ENCODE peak calls at places on chromosomes 11 and 22, in ten cellular contexts. S is CD8-positive, alpha-beta memory T cell; R is DMS153; G is GM03348; T is activated T-cell treated with anti-CD3 and anti-CD28 coated beads, Interleukin-2, amount 50 U/mL, for 4 hours; V is GM12891; D is activated CD4-positive, alpha-beta T cell treated with anti-CD3 and anti-CD28 coated beads, Interleukin-2, amount 10 ng/mL, durations not matched to agents 24 days and 14 days; A is naive thymus-derived CD8-positive, alpha-beta T cell; M is hippocampal formation; J is nucleus accumbens. E is an unnamed sample.

GRCh38 chr11:72787262-72788104 is 6.4 kb downstream of the STARD10 start:
- DNase-seq in S (no peak), R (peak; percentile 95), G (no peak), T (no peak), V (peak; percentile 84), D (peak; percentile 65), A (no peak), M (no peak), J (no peak), E (no peak)

GRCh38 chr11:69240332-69241074 is 53.5 kb upstream of the MYEOV start:
- DNase-seq in S (no peak), R (no peak), G (peak; percentile 47), T (no peak), V (no peak), D (no peak), A (peak; percentile 7), M (no peak), J (no peak), E (peak; percentile 10)

GRCh38 chr11:102831128-102831708 is 12.2 kb downstream of the MMP3 start:
- DNase-seq in S (peak; percentile 33), R (no peak), G (peak; percentile 79), T (no peak), V (peak; percentile 15), D (peak; percentile 60), A (no peak), M (no peak), J (no peak), E (no peak)

GRCh38 chr22:26835929-26836528 is 178.6 kb downstream of the MIAT start:
- DNase-seq in S (no peak), R (peak; percentile 20), G (peak; percentile 53), T (peak; percentile 17), V (peak; percentile 37), D (peak; percentile 84), A (peak; percentile 30), M (no peak), J (peak; percentile 1), E (peak; percentile 22)

GRCh38 chr11:1479006-1479677 is 7.4 kb downstream of the MOB2 start:
- DNase-seq in S (peak; percentile 35), R (no peak), G (no peak), T (no peak), V (no peak), D (no peak), A (no peak), M (no peak), J (no peak), E (no peak)

GRCh38 chr11:134028368-134028920 is 40.4 kb upstream of the JAM3 start:
- DNase-seq in S (no peak), R (no peak), G (no peak), T (no peak), V (no peak), D (no peak), A (no peak), M (no peak), J (no peak), E (no peak)

GRCh38 chr11:10568486-10568941 is at the start of gene LYVE1:
- DNase-seq in S (no peak), R (no peak), G (no peak), T (no peak), V (no peak), D (no peak), A (no peak), M (no peak), J (no peak), E (no peak)

GRCh38 chr11:64971421-64972233 is at the start of gene MAJIN:
- DNase-seq in S (peak; percentile 89), R (no peak), G (peak; percentile 58), T (peak; percentile 87), V (peak; percentile 83), D (peak; percentile 94), A (peak; percentile 83), M (peak; percentile 54), J (peak; percentile 44), E (no peak)

GRCh38 chr11:20488352-20488751 is 100.8 kb downstream of the PRMT3 start:
- DNase-seq in S (no peak), R (peak; percentile 95), G (no peak), T (no peak), V (no peak), D (no peak), A (no peak), M (no peak), J (no peak), E (no peak)

GRCh38 chr11:3845670-3846069 is 4.9 kb upstream of the RHOG start:
- DNase-seq in S (no peak), R (no peak), G (no peak), T (no peak), V (no peak), D (no peak), A (no peak), M (no peak), J (no peak), E (no peak)

GRCh38 chr11:130066338-130066737 is 3.4 kb upstream of the APLP2 start:
- DNase-seq in S (no peak), R (no peak), G (no peak), T (no peak), V (no peak), D (no peak), A (no peak), M (no peak), J (no peak), E (no peak)

GRCh38 chr22:46738961-46739870 is 1.2 kb upstream of the CERK start:
- DNase-seq in S (no peak), R (no peak), G (no peak), T (peak; percentile 79), V (peak; percentile 52), D (peak; percentile 86), A (peak; percentile 78), M (peak; percentile 21), J (no peak), E (no peak)

GRCh38 chr11:104705475-104706195 is 192.6 kb downstream of the CASP12 start:
- DNase-seq in S (peak; percentile 85), R (peak; percentile 81), G (no peak), T (peak; percentile 60), V (peak; percentile 12), D (peak; percentile 93), A (peak; percentile 69), M (no peak), J (no peak), E (peak; percentile 8)

GRCh38 chr11:44301856-44302231 is 8.1 kb downstream of the ALX4 start:
- DNase-seq in S (no peak), R (no peak), G (no peak), T (no peak), V (no peak), D (no peak), A (no peak), M (no peak), J (no peak), E (peak; percentile 44)

E was measured in mammary epithelial cell.